ENCODE peak calls at places on chromosomes 2 and 18, in five cellular contexts. One of them, this sample, is unnamed.
A peak's percentile ranks its signal among the peaks of the same experiment; 100 is the strongest.

GRCh38 chr18:10805587-10806088 is 279.8 kb downstream of the NAPG start:
- DNase-seq in lung: no peak
- DNase-seq in HFFc6: no peak
- DNase-seq in SHP77: no peak
- DNase-seq in NAMALWA: no peak
- DNase-seq in this sample: no peak

GRCh38 chr18:9575558-9575957 is 38.8 kb downstream of the PPP4R1 start:
- DNase-seq in lung: peak; percentile 85
- DNase-seq in HFFc6: peak; percentile 86
- DNase-seq in SHP77: peak; percentile 73
- DNase-seq in NAMALWA: peak; percentile 67
- DNase-seq in this sample: peak; percentile 98

GRCh38 chr2:223306371-223306770 is 254.4 kb downstream of the KCNE4 start:
- DNase-seq in lung: no peak
- DNase-seq in HFFc6: peak; percentile 16
- DNase-seq in SHP77: no peak
- DNase-seq in NAMALWA: peak; percentile 50
- DNase-seq in this sample: peak; percentile 48

GRCh38 chr18:44855681-44856080 is 175.0 kb downstream of the SETBP1 start:
- DNase-seq in lung: no peak
- DNase-seq in HFFc6: no peak
- DNase-seq in SHP77: no peak
- DNase-seq in NAMALWA: no peak
- DNase-seq in this sample: no peak

GRCh38 chr2:981759-982158 is 31.1 kb downstream of the SNTG2 start:
- DNase-seq in lung: no peak
- DNase-seq in HFFc6: no peak
- DNase-seq in SHP77: no peak
- DNase-seq in NAMALWA: no peak
- DNase-seq in this sample: no peak

GRCh38 chr2:86383844-86384243 is 46.4 kb upstream of the REEP1 start:
- DNase-seq in lung: no peak
- DNase-seq in HFFc6: peak; percentile 47
- DNase-seq in SHP77: no peak
- DNase-seq in NAMALWA: no peak
- DNase-seq in this sample: peak; percentile 89

GRCh38 chr2:221629478-221629877 is 57.4 kb upstream of the EPHA4 start:
- DNase-seq in lung: no peak
- DNase-seq in HFFc6: peak; percentile 74
- DNase-seq in SHP77: no peak
- DNase-seq in NAMALWA: no peak
- DNase-seq in this sample: peak; percentile 70

GRCh38 chr18:8754995-8755955 is 49.9 kb downstream of the MTCL1 start:
- DNase-seq in lung: no peak
- DNase-seq in HFFc6: peak; percentile 76
- DNase-seq in SHP77: no peak
- DNase-seq in NAMALWA: peak; percentile 78
- DNase-seq in this sample: peak; percentile 19

GRCh38 chr2:227888289-227888688 is 16.9 kb downstream of the DAW1 start:
- DNase-seq in lung: no peak
- DNase-seq in HFFc6: no peak
- DNase-seq in SHP77: no peak
- DNase-seq in NAMALWA: no peak
- DNase-seq in this sample: no peak

GRCh38 chr2:58553937-58554336 is 312.8 kb upstream of the FANCL start:
- DNase-seq in lung: no peak
- DNase-seq in HFFc6: no peak
- DNase-seq in SHP77: no peak
- DNase-seq in NAMALWA: peak; percentile 26
- DNase-seq in this sample: peak; percentile 2

GRCh38 chr2:95057535-95058453 is 32.3 kb downstream of the MAL start:
- DNase-seq in lung: no peak
- DNase-seq in HFFc6: no peak
- DNase-seq in SHP77: no peak
- DNase-seq in NAMALWA: no peak
- DNase-seq in this sample: no peak

GRCh38 chr2:134401081-134401497 is 147.2 kb downstream of the MGAT5 start:
- DNase-seq in lung: peak; percentile 37
- DNase-seq in HFFc6: no peak
- DNase-seq in SHP77: no peak
- DNase-seq in NAMALWA: no peak
- DNase-seq in this sample: peak; percentile 11

GRCh38 chr2:177489719-177490301 is 97.2 kb downstream of the AGPS start:
- DNase-seq in lung: no peak
- DNase-seq in HFFc6: peak; percentile 32
- DNase-seq in SHP77: peak; percentile 4
- DNase-seq in NAMALWA: peak; percentile 28
- DNase-seq in this sample: peak; percentile 62

GRCh38 chr2:61426267-61426897 is 44.5 kb downstream of the USP34 start:
- DNase-seq in lung: peak; percentile 54
- DNase-seq in HFFc6: no peak
- DNase-seq in SHP77: peak; percentile 13
- DNase-seq in NAMALWA: peak; percentile 92
- DNase-seq in this sample: no peak

GRCh38 chr2:70104231-70105111 is 17.2 kb downstream of the PCBP1 start:
- DNase-seq in lung: no peak
- DNase-seq in HFFc6: peak; percentile 63
- DNase-seq in SHP77: peak; percentile 57
- DNase-seq in NAMALWA: peak; percentile 50
- DNase-seq in this sample: peak; percentile 78

GRCh38 chr2:50347355-50348044 is 684.4 kb downstream of the NRXN1 start:
- DNase-seq in lung: no peak
- DNase-seq in HFFc6: no peak
- DNase-seq in SHP77: no peak
- DNase-seq in NAMALWA: no peak
- DNase-seq in this sample: peak; percentile 27